ENCODE peak calls at places on chromosomes 6 and 20, in five cellular contexts. F is astrocyte, G is IMR-90, N is MM.1S, Q is ovary. K is an unnamed sample.
A peak's percentile ranks its signal among the peaks of the same experiment; 100 is the strongest.

GRCh38 chr6:12420626-12421025 is 130.5 kb downstream of the EDN1 start:
- DNase-seq in F (peak; percentile 79), G (peak; percentile 25), N (no peak), Q (no peak), K (peak; percentile 90)

GRCh38 chr6:166619912-166620311 is 7.1 kb downstream of the RPS6KA2 start:
- DNase-seq in F (peak; percentile 99), G (peak; percentile 98), N (no peak), Q (no peak), K (peak; percentile 87)

GRCh38 chr20:45067558-45067957 is 33.4 kb downstream of the KCNS1 start:
- DNase-seq in F (peak; percentile 49), G (no peak), N (no peak), Q (no peak), K (peak; percentile 60)

GRCh38 chr6:78377056-78377455 is 490.3 kb upstream of the IRAK1BP1 start:
- DNase-seq in F (no peak), G (no peak), N (no peak), Q (no peak), K (no peak)

GRCh38 chr20:10637062-10637559 is 36.7 kb downstream of the JAG1 start:
- DNase-seq in F (peak; percentile 71), G (peak; percentile 77), N (no peak), Q (peak; percentile 49), K (peak; percentile 76)

GRCh38 chr6:149385998-149386646 is 13.9 kb upstream of the SUMO4 start:
- DNase-seq in F (no peak), G (no peak), N (no peak), Q (no peak), K (no peak)

GRCh38 chr6:98838027-98838426 is 3.7 kb downstream of the POU3F2 start:
- DNase-seq in F (peak; percentile 45), G (no peak), N (no peak), Q (no peak), K (no peak)

GRCh38 chr6:15260099-15260821 is 14.4 kb downstream of the JARID2 start:
- DNase-seq in F (peak; percentile 81), G (peak; percentile 67), N (no peak), Q (no peak), K (no peak)

GRCh38 chr6:113447088-113447831 is 409.9 kb upstream of the MARCKS start:
- DNase-seq in F (peak; percentile 95), G (peak; percentile 97), N (no peak), Q (no peak), K (peak; percentile 90)

GRCh38 chr6:159520002-159520401 is 173.0 kb downstream of the SOD2 start:
- DNase-seq in F (no peak), G (no peak), N (no peak), Q (no peak), K (no peak)

GRCh38 chr6:120844084-120844483 is 490.2 kb downstream of the TBC1D32 start:
- DNase-seq in F (no peak), G (no peak), N (no peak), Q (no peak), K (no peak)
- H3K4me3 ChIP-seq in F (no peak overlapping the region), G (no peak overlapping the region), N (no peak overlapping the region), Q (no peak overlapping the region), K (no peak overlapping the region)

DNA sequence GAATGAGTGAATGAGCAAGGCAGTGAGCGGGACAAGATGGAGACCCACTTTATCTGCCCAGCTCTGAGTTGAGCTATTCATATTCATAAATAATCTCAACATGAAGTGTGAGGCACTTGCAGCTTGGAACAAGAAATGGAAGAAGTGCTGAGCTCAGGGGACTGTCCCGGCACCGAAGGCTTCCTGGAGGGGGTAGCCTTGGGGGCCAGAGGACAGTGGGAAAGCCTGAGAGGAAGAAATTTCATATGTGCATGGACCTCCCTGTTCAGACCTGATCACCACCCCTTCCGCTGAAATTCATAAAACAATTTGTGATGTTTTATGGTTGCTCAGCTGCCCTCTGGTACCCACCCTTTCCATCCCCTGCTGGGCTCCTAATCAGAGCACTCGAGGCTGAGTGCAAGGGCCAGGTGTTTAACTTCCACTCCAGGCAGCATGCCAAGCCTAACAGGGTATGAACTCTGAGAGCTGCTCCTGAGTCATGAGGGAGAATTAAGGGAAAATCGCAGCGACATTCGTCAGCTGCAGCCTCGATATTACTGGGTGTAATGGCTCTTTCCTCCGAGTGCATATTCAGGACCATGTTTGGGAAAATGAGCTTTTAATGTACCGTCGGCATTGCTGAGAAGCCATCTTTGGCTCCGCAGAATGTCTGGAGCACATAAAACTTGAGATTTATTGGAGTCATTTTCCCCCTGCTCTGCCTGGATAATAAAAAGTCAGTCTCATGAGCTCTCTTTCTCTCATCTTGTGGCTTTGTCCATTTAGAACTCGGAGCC is 103.4 kb downstream of the TOX2 start:
- DNase-seq in F (peak; percentile 88), G (peak; percentile 93), N (no peak), Q (no peak), K (peak; percentile 87)
- H3K4me3 ChIP-seq in F (no peak overlapping the region), G (no peak overlapping the region), N (no peak overlapping the region), Q (no peak overlapping the region), K (no peak overlapping the region)

GRCh38 chr6:160768101-160768500 is 66.1 kb downstream of the PLG start:
- DNase-seq in F (no peak), G (no peak), N (no peak), Q (no peak), K (no peak)

GRCh38 chr6:160765412-160765811 is 63.4 kb downstream of the PLG start:
- DNase-seq in F (no peak), G (no peak), N (no peak), Q (no peak), K (no peak)

GRCh38 chr6:160766657-160767018 is 64.6 kb downstream of the PLG start:
- DNase-seq in F (no peak), G (no peak), N (no peak), Q (no peak), K (no peak)

GRCh38 chr6:160767647-160768019 is 65.6 kb downstream of the PLG start:
- DNase-seq in F (no peak), G (no peak), N (no peak), Q (no peak), K (no peak)

GRCh38 chr6:160767019-160767646 is 65.1 kb downstream of the PLG start:
- DNase-seq in F (peak; percentile 17), G (no peak), N (peak; percentile 65), Q (peak; percentile 84), K (peak; percentile 52)
- H3K4me3 ChIP-seq in F (peak overlapping the region; percentile 60), G (no peak overlapping the region), N (peak overlapping the region; percentile 47), Q (peak overlapping the region; percentile 59), K (peak overlapping the region; percentile 61)

GRCh38 chr20:52972965-52973819 is 1.0 kb downstream of the TSHZ2 start:
- DNase-seq in F (no peak), G (no peak), N (peak; percentile 20), Q (peak; percentile 51), K (peak; percentile 60)

GRCh38 chr20:52971498-52972189 is 514 bp upstream of the TSHZ2 start:
- DNase-seq in F (no peak), G (no peak), N (no peak), Q (no peak), K (no peak)

GRCh38 chr20:52974155-52974554 is 2.0 kb downstream of the TSHZ2 start:
- DNase-seq in F (peak; percentile 54), G (no peak), N (no peak), Q (peak; percentile 21), K (peak; percentile 54)

GRCh38 chr20:52972190-52972937 is at the start of gene TSHZ2:
- DNase-seq in F (peak; percentile 73), G (peak; percentile 1), N (peak; percentile 11), Q (peak; percentile 68), K (peak; percentile 81)

GRCh38 chr20:52975024-52975732 is 3.0 kb downstream of the TSHZ2 start:
- DNase-seq in F (peak; percentile 32), G (no peak), N (no peak), Q (peak; percentile 59), K (peak; percentile 36)
- H3K4me3 ChIP-seq in F (no peak overlapping the region), G (no peak overlapping the region), N (no peak overlapping the region), Q (peak overlapping the region; percentile 66), K (peak overlapping the region; percentile 82)

GRCh38 chr6:138691595-138692057 is 81.9 kb upstream of the CCDC28A start:
- DNase-seq in F (peak; percentile 91), G (peak; percentile 77), N (no peak), Q (no peak), K (peak; percentile 86)
- H3K4me3 ChIP-seq in F (peak overlapping the region; percentile 83), G (peak overlapping the region; percentile 88), N (peak overlapping the region; percentile 75), Q (peak overlapping the region; percentile 58), K (peak overlapping the region; percentile 89)

DNA sequence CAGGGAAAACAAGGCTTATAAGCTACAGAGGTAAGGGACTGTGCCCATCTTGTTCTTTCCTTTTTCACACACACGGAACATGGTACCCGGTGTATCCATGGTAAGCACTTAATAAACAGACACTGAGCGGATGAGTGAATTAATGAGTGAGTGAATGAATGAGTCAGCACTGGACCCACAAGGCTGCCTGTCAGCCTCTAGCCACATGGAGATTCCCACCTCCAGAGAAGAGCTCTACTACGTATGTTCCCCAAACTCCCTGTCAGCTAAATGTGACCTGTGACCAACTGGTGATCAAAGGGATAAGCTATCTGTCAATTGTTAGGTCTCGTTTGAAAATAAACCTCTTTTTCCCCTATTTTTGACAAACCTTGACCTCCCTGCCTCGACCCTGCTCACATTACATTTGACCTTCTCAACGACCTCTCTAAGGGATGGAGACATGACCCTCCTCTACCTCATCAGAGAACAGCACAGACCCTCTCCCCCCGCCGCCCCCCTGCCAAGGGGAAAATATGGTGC is 24.5 kb upstream of the TAF8 start:
- DNase-seq in F (no peak), G (no peak), N (no peak), Q (no peak), K (no peak)
- H3K4me3 ChIP-seq in F (no peak overlapping the region), G (no peak overlapping the region), N (no peak overlapping the region), Q (no peak overlapping the region), K (no peak overlapping the region)

DNA sequence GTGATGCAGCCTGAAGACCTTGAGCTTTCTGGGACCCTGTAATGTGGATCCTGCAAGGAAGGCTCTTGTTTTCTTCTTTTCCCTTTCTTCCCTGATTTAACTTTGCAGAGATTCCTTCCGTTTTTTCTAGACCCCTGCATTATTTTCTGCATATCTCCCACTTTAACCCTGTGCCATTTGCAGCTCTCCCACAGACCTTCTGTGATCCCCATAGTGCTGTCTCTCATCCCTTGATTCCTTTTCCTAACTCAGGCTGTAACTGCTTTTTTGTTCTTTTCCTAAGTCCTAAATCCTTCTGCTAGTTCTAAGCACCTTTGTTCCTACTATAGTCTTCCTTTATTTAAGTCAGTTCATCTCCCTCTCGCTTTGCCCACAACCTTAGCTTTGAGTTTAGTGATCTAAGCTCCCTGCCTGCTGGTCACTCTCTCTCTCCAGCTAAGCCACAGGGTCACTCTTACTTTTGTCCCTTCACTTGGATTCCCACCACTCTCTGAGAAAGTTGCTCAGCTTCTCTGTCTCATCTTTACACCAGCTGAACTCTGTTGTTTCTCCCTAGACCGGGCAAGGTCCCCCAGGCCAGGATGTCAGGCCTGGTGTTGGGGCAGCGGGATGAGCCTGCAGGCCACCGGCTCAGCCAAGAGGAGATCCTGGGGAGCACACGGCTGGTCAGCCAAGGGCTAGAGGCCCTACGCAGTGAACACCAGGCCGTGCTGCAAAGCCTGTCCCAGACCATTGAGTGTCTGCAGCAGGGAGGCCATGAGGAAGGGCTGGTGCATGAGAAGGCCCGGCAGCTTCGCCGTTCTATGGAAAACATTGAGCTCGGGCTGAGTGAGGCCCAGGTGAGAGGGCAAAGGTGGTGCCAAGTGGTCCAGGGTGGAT is 1.6 kb downstream of the KLC4 start:
- DNase-seq in F (no peak), G (no peak), N (no peak), Q (no peak), K (no peak)
- H3K4me3 ChIP-seq in F (no peak overlapping the region), G (no peak overlapping the region), N (no peak overlapping the region), Q (no peak overlapping the region), K (no peak overlapping the region)

DNA sequence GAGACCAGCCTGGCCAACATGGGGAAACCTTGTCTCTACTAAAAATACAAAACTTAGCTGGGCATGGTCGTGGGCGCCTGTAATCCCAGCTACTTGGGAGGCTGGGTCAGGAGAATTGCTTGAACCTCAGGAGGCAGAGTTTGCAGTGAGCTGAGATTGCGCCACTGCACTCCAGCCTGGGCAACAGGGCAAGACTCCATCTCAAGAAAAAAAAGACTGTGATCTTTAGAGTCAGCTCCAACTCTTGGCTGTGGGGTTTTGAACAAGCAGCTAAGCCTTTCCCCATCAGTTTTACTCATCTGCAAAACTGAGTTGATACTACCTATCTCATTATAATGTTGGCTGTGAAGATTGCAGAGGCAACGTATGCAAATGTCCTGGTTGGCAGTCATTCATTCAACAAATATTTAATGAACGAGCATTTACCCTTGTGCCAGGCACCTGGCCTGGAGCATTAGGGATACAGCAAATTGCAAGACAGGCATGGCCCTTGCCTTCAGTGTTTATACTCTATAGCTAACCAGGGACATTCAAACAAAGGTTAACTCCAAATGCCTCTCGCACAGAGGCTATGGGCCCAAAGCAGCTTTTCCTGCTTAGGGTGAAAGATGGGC is 37.9 kb downstream of the ILRUN start:
- DNase-seq in F (no peak), G (no peak), N (no peak), Q (no peak), K (no peak)
- H3K4me3 ChIP-seq in F (no peak overlapping the region), G (no peak overlapping the region), N (no peak overlapping the region), Q (no peak overlapping the region), K (no peak overlapping the region)